ENCODE peak calls at places on chromosomes 6 and 20, in seven cellular contexts. Y, J, R, U, N, D and M are unnamed samples.

GRCh38 chr6:35710241-35710847 is 21.6 kb upstream of the FKBP5 start:
- DNase-seq in Y (no peak), J (peak), R (no peak), U (no peak), N (no peak), D (no peak), M (no peak)

GRCh38 chr6:20716865-20717264 is 182.6 kb downstream of the CDKAL1 start:
- DNase-seq in Y (no peak), J (no peak), R (no peak), U (no peak), N (no peak), D (no peak), M (no peak)

GRCh38 chr6:11412011-11412424 is 125.5 kb upstream of the TMEM170B start:
- DNase-seq in Y (peak), J (no peak), R (no peak), U (no peak), N (no peak), D (peak), M (no peak)

GRCh38 chr6:45504947-45505346 is 127.2 kb upstream of the SUPT3H start:
- DNase-seq in Y (no peak), J (peak), R (no peak), U (peak), N (no peak), D (peak), M (no peak)

GRCh38 chr6:91081452-91082067 is 494.7 kb upstream of the MAP3K7 start:
- DNase-seq in Y (peak), J (no peak), R (no peak), U (no peak), N (peak), D (peak), M (no peak)

GRCh38 chr6:167091149-167092107 is 31.5 kb upstream of the CCR6 start:
- DNase-seq in Y (no peak), J (peak), R (no peak), U (no peak), N (peak), D (no peak), M (peak)

GRCh38 chr6:105204331-105204730 is 24.5 kb upstream of the POPDC3 start:
- DNase-seq in Y (no peak), J (no peak), R (no peak), U (no peak), N (no peak), D (no peak), M (no peak)

GRCh38 chr6:74720923-74721322 is 484.9 kb downstream of the COL12A1 start:
- DNase-seq in Y (no peak), J (no peak), R (no peak), U (no peak), N (no peak), D (peak), M (no peak)

GRCh38 chr6:2450546-2450945 is 205.1 kb upstream of the GMDS start:
- DNase-seq in Y (no peak), J (peak), R (peak), U (no peak), N (no peak), D (peak), M (no peak)

GRCh38 chr6:73669005-73669404 is 15.2 kb upstream of the SLC17A5 start:
- DNase-seq in Y (no peak), J (no peak), R (no peak), U (no peak), N (no peak), D (no peak), M (no peak)

GRCh38 chr6:30507849-30508843 is 18.8 kb downstream of the HLA-E start:
- DNase-seq in Y (peak), J (no peak), R (no peak), U (no peak), N (no peak), D (no peak), M (no peak)

GRCh38 chr6:109454483-109455160 is 950 bp downstream of the MICAL1 start:
- DNase-seq in Y (no peak), J (peak), R (peak), U (no peak), N (peak), D (peak), M (peak)

GRCh38 chr6:157066781-157067491 is 256.4 kb downstream of the TMEM242 start:
- DNase-seq in Y (no peak), J (no peak), R (no peak), U (no peak), N (no peak), D (no peak), M (no peak)

GRCh38 chr20:44135811-44136204 is 51.2 kb downstream of the JPH2 start:
- DNase-seq in Y (no peak), J (no peak), R (no peak), U (no peak), N (no peak), D (no peak), M (no peak)

GRCh38 chr20:33299111-33299603 is 16.1 kb downstream of the BPIFB1 start:
- DNase-seq in Y (peak), J (peak), R (peak), U (peak), N (peak), D (peak), M (no peak)

GRCh38 chr6:53044071-53044470 is 21.1 kb upstream of the FBXO9 start:
- DNase-seq in Y (peak), J (no peak), R (peak), U (no peak), N (no peak), D (peak), M (no peak)

GRCh38 chr6:155340464-155341129 is 26.3 kb upstream of the TFB1M start:
- DNase-seq in Y (no peak), J (no peak), R (no peak), U (peak), N (no peak), D (peak), M (no peak)

GRCh38 chr6:16472349-16473069 is 234.1 kb downstream of the GMPR start:
- DNase-seq in Y (no peak), J (no peak), R (no peak), U (peak), N (no peak), D (no peak), M (no peak)

GRCh38 chr6:105432797-105433196 is 29.9 kb upstream of the PREP start:
- DNase-seq in Y (no peak), J (peak), R (no peak), U (no peak), N (no peak), D (peak), M (no peak)

GRCh38 chr20:22241609-22242008 is 342.8 kb downstream of the FOXA2 start:
- DNase-seq in Y (no peak), J (no peak), R (no peak), U (no peak), N (no peak), D (no peak), M (no peak)

GRCh38 chr6:12911387-12911960 is 194.9 kb downstream of the PHACTR1 start:
- DNase-seq in Y (no peak), J (no peak), R (no peak), U (no peak), N (peak), D (peak), M (no peak)

GRCh38 chr6:15266423-15266996 is 20.6 kb downstream of the JARID2 start:
- DNase-seq in Y (no peak), J (no peak), R (peak), U (no peak), N (peak), D (peak), M (peak)

GRCh38 chr6:131023834-131024504 is 39.1 kb downstream of the EPB41L2 start:
- DNase-seq in Y (no peak), J (no peak), R (no peak), U (no peak), N (no peak), D (no peak), M (no peak)

GRCh38 chr20:51457281-51457932 is 85.1 kb downstream of the NFATC2 start:
- DNase-seq in Y (no peak), J (peak), R (peak), U (peak), N (peak), D (peak), M (no peak)

GRCh38 chr6:116152620-116153019 is 26.7 kb upstream of the COL10A1 start:
- DNase-seq in Y (no peak), J (no peak), R (no peak), U (no peak), N (no peak), D (no peak), M (no peak)

GRCh38 chr6:30500421-30501069 is 11.2 kb downstream of the HLA-E start:
- DNase-seq in Y (peak), J (no peak), R (no peak), U (no peak), N (no peak), D (peak), M (no peak)

GRCh38 chr6:35475573-35475972 is 7.4 kb downstream of the RPL10A start:
- DNase-seq in Y (no peak), J (no peak), R (no peak), U (no peak), N (no peak), D (no peak), M (no peak)

GRCh38 chr20:22744341-22745193 is 160.2 kb upstream of the FOXA2 start:
- DNase-seq in Y (no peak), J (no peak), R (no peak), U (no peak), N (no peak), D (no peak), M (no peak)

GRCh38 chr6:121522265-121522664 is 86.8 kb downstream of the GJA1 start:
- DNase-seq in Y (no peak), J (no peak), R (no peak), U (peak), N (no peak), D (no peak), M (no peak)

GRCh38 chr6:161727063-161727462 is 453.2 kb upstream of the AGPAT4 start:
- DNase-seq in Y (no peak), J (no peak), R (no peak), U (no peak), N (no peak), D (no peak), M (no peak)

GRCh38 chr20:59044796-59045195 is 2.2 kb upstream of the PRELID3B start:
- DNase-seq in Y (no peak), J (no peak), R (no peak), U (no peak), N (no peak), D (no peak), M (no peak)

GRCh38 chr6:3455490-3456394 is 1.1 kb downstream of the SLC22A23 start:
- DNase-seq in Y (peak), J (peak), R (peak), U (no peak), N (peak), D (no peak), M (no peak)

GRCh38 chr6:5582758-5583157 is 321.4 kb downstream of the FARS2 start:
- DNase-seq in Y (no peak), J (no peak), R (no peak), U (no peak), N (no peak), D (peak), M (no peak)

GRCh38 chr6:127684501-127684900 is 107.5 kb downstream of the C6orf58 start:
- DNase-seq in Y (no peak), J (no peak), R (no peak), U (no peak), N (no peak), D (no peak), M (no peak)

GRCh38 chr6:150229775-150230561 is 87.1 kb downstream of the PPP1R14C start:
- DNase-seq in Y (no peak), J (no peak), R (no peak), U (no peak), N (no peak), D (peak), M (no peak)

GRCh38 chr6:29887330-29887818 is 55.0 kb upstream of the HLA-A start:
- DNase-seq in Y (no peak), J (peak), R (peak), U (no peak), N (peak), D (no peak), M (peak)

GRCh38 chr20:47300071-47300470 is 56.4 kb downstream of the ZMYND8 start:
- DNase-seq in Y (no peak), J (no peak), R (no peak), U (no peak), N (no peak), D (no peak), M (no peak)

GRCh38 chr20:47298624-47299023 is 57.9 kb downstream of the ZMYND8 start:
- DNase-seq in Y (no peak), J (no peak), R (no peak), U (no peak), N (no peak), D (no peak), M (no peak)

GRCh38 chr20:47297746-47298145 is 58.8 kb downstream of the ZMYND8 start:
- DNase-seq in Y (no peak), J (no peak), R (no peak), U (no peak), N (no peak), D (no peak), M (no peak)

GRCh38 chr20:47295921-47296426 is 60.5 kb downstream of the ZMYND8 start:
- DNase-seq in Y (no peak), J (peak), R (no peak), U (no peak), N (no peak), D (no peak), M (no peak)

GRCh38 chr20:47296950-47297349 is 59.5 kb downstream of the ZMYND8 start:
- DNase-seq in Y (no peak), J (no peak), R (no peak), U (no peak), N (no peak), D (no peak), M (no peak)
- TF ChIP-seq CTCF in Y (peak), J (no peak), R (peak), U (peak), N (peak), D (peak), M (no peak)

GRCh38 chr20:24916412-24916811 is 32.7 kb upstream of the CST7 start:
- DNase-seq in Y (no peak), J (no peak), R (no peak), U (no peak), N (no peak), D (no peak), M (no peak)

GRCh38 chr20:24915440-24915839 is 33.6 kb upstream of the CST7 start:
- DNase-seq in Y (no peak), J (no peak), R (no peak), U (no peak), N (no peak), D (no peak), M (no peak)

GRCh38 chr20:24917797-24918578 is 31.1 kb upstream of the CST7 start:
- DNase-seq in Y (peak), J (peak), R (peak), U (peak), N (peak), D (peak), M (no peak)

GRCh38 chr20:24915892-24916291 is 33.2 kb upstream of the CST7 start:
- DNase-seq in Y (no peak), J (no peak), R (no peak), U (no peak), N (no peak), D (no peak), M (no peak)

DNA sequence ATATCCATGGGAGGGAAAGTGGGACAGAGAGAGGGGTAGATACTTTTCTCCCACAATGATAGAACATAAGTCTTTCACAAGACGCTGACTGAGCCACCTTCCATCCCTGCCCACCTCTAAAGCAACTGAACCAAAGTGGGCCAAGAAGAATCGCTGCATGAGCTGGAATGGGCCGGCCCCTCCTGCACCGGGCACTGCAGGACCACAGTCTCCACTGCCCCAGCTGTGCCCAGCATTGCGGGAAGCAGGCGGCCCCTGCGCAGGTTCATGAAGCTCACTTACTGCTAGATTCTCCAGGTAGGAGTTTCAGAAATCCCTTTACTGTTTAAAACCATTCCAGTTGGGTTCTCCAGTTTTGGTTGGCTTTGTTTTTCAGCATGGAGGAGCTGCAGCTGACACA is 32.0 kb upstream of the CST7 start:
- DNase-seq in Y (no peak), J (no peak), R (no peak), U (no peak), N (no peak), D (no peak), M (no peak)
- TF ChIP-seq CTCF in Y (no peak), J (no peak), R (no peak), U (no peak), N (no peak), D (no peak), M (no peak)

GRCh38 chr20:63778857-63779256 is 39.3 kb downstream of the SLC2A4RG start:
- DNase-seq in Y (no peak), J (no peak), R (peak), U (no peak), N (no peak), D (no peak), M (no peak)
- TF ChIP-seq CTCF in Y (peak), J (no peak), R (no peak), U (no peak), N (no peak), D (no peak), M (no peak)

DNA sequence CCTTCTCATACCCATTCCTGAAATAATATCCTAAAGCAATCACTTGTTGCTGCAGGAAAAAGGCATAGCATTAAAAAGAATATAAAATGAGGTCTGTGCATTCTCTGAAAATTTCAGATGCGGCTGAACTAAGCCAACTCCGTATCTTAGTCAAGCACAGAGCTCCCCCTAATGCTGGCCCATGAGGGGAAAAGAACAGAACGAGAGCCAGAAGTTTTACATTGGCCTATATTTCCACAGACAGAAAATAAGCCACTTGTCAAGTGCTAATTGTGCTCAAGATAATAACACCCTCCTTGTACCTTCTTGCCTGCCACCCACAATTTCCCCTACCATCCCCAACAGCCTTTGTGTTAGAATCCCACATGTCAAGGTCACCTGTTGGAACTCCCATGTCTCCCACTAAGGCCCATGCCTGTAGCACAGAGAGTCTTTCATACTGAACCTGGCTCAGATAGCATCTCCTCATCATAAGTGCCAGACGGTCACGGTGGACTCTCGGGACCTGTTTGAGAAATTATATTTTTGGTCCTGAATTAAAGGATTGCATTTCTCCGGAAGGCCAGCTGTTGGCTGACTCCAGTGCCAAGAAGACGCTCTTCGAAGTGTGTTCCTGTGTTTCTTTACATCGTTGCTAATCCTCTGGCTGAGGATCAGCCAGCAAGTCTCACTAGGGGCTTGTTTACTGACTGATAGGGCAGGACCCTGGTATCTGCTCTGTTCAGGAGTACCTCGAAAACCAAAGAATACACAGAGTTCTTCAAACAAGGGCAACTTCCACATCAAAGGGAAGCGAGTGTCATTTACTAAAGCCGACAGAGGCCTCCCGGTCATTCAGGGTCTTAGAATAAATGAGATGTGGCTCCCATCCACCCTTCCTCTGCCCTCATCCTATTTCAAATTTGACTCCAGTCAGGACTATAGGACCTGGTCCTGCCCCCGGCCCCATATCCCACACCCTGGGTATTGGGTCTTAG is 183.4 kb upstream of the FBXL4 start:
- DNase-seq in Y (no peak), J (no peak), R (no peak), U (no peak), N (no peak), D (peak), M (no peak)
- TF ChIP-seq CTCF in Y (peak), J (no peak), R (peak), U (no peak), N (no peak), D (peak), M (no peak)

GRCh38 chr20:31860431-31861345 is 9.6 kb downstream of the DUSP15 start:
- DNase-seq in Y (peak), J (peak), R (no peak), U (no peak), N (no peak), D (no peak), M (peak)

GRCh38 chr20:31859998-31860380 is 10.3 kb downstream of the DUSP15 start:
- DNase-seq in Y (no peak), J (no peak), R (no peak), U (no peak), N (no peak), D (no peak), M (peak)

GRCh38 chr20:31862506-31862905 is 7.8 kb downstream of the DUSP15 start:
- DNase-seq in Y (no peak), J (no peak), R (no peak), U (no peak), N (no peak), D (no peak), M (no peak)

GRCh38 chr20:31862157-31862470 is 8.2 kb downstream of the DUSP15 start:
- DNase-seq in Y (no peak), J (no peak), R (no peak), U (no peak), N (no peak), D (no peak), M (peak)

DNA sequence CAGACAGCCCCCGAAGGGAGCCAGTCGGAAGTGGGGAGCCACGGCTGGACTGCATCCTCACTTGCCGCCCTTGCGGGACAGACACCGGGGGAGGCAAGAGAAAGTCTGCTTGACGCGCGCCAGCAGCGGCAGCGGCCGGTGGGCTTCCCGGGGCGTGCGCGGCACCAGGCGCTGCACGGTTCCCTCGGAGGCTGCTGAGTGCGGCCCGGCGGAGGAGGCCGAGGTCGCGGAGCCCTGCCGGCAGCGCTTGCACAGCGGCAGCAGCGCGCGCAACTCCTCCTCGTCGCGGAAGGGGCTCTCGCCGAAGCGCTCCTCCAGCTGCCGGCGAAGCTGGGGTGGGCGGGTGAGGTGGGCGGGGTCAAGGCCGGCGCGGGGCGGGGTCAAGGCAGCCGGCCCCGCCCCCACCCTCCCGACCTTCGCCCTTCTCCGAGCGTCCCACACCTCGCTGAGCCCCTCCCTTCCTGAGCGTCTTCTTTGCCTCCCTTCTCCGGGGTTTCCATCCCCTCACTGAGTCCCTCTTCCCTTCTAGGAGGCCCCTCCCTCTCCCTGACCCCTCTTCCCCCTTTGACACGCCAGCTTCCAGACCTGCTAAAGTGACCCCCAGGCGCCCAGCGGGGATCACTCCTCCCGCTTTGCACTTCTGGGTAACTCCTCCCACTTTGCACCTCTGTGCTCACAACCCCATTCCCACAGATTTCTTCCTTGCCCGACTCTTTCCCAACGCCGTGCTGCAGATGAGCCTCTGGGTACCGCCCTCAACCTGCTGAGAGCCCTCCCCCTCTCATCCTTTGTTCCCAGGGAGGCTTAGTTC is 8.8 kb downstream of the DUSP15 start:
- DNase-seq in Y (peak), J (peak), R (peak), U (no peak), N (peak), D (peak), M (peak)
- TF ChIP-seq CTCF in Y (no peak), J (no peak), R (no peak), U (no peak), N (no peak), D (no peak), M (no peak)